ENCODE peak calls at places on chromosome 20, in six cellular contexts. One of them, this sample, is unnamed.

GRCh38 chr20:33981964-33982363 is 11.7 kb upstream of the RALY start:
- DNase-seq in IMR-90: no peak
- DNase-seq in H9: no peak
- DNase-seq in neuronal stem cell: no peak
- DNase-seq in mesenchymal stem cell: no peak
- DNase-seq in H1: no peak
- DNase-seq in this sample: no peak

GRCh38 chr20:15708984-15709598 is 864.2 kb downstream of the KIF16B start:
- DNase-seq in IMR-90: no peak
- DNase-seq in H9: peak; percentile 82
- DNase-seq in neuronal stem cell: no peak
- DNase-seq in mesenchymal stem cell: peak; percentile 24
- DNase-seq in H1: peak; percentile 97
- DNase-seq in this sample: peak; percentile 80

GRCh38 chr20:35267092-35267491 is 10.8 kb downstream of the MMP24OS start:
- DNase-seq in IMR-90: no peak
- DNase-seq in H9: no peak
- DNase-seq in neuronal stem cell: no peak
- DNase-seq in mesenchymal stem cell: no peak
- DNase-seq in H1: no peak
- DNase-seq in this sample: no peak

GRCh38 chr20:44361021-44361420 is 5.5 kb downstream of the HNF4A start:
- DNase-seq in IMR-90: no peak
- DNase-seq in H9: no peak
- DNase-seq in neuronal stem cell: no peak
- DNase-seq in mesenchymal stem cell: no peak
- DNase-seq in H1: no peak
- DNase-seq in this sample: no peak

GRCh38 chr20:47686545-47686944 is 98.7 kb downstream of the SULF2 start:
- DNase-seq in IMR-90: peak; percentile 80
- DNase-seq in H9: no peak
- DNase-seq in neuronal stem cell: no peak
- DNase-seq in mesenchymal stem cell: peak; percentile 55
- DNase-seq in H1: no peak
- DNase-seq in this sample: peak; percentile 62

GRCh38 chr20:55205684-55206083 is 730.3 kb downstream of the DOK5 start:
- DNase-seq in IMR-90: no peak
- DNase-seq in H9: no peak
- DNase-seq in neuronal stem cell: no peak
- DNase-seq in mesenchymal stem cell: no peak
- DNase-seq in H1: no peak
- DNase-seq in this sample: no peak

GRCh38 chr20:47348539-47349142 is 7.9 kb downstream of the ZMYND8 start:
- DNase-seq in IMR-90: no peak
- DNase-seq in H9: no peak
- DNase-seq in neuronal stem cell: no peak
- DNase-seq in mesenchymal stem cell: peak; percentile 65
- DNase-seq in H1: no peak
- DNase-seq in this sample: no peak

GRCh38 chr20:5807431-5807830 is 57.2 kb downstream of the SHLD1 start:
- DNase-seq in IMR-90: no peak
- DNase-seq in H9: no peak
- DNase-seq in neuronal stem cell: no peak
- DNase-seq in mesenchymal stem cell: no peak
- DNase-seq in H1: no peak
- DNase-seq in this sample: no peak

GRCh38 chr20:33653900-33654596 is 8.1 kb upstream of the C20orf144 start:
- DNase-seq in IMR-90: no peak
- DNase-seq in H9: peak; percentile 77
- DNase-seq in neuronal stem cell: no peak
- DNase-seq in mesenchymal stem cell: no peak
- DNase-seq in H1: no peak
- DNase-seq in this sample: peak; percentile 78

GRCh38 chr20:32201296-32201976 is 6.1 kb downstream of the PLAGL2 start:
- DNase-seq in IMR-90: peak; percentile 43
- DNase-seq in H9: no peak
- DNase-seq in neuronal stem cell: no peak
- DNase-seq in mesenchymal stem cell: no peak
- DNase-seq in H1: no peak
- DNase-seq in this sample: no peak

GRCh38 chr20:15487030-15487429 is 1086.2 kb downstream of the KIF16B start:
- DNase-seq in IMR-90: no peak
- DNase-seq in H9: no peak
- DNase-seq in neuronal stem cell: no peak
- DNase-seq in mesenchymal stem cell: no peak
- DNase-seq in H1: no peak
- DNase-seq in this sample: peak; percentile 90

GRCh38 chr20:48384147-48384818 is 443.5 kb downstream of the PREX1 start:
- DNase-seq in IMR-90: no peak
- DNase-seq in H9: peak; percentile 87
- DNase-seq in neuronal stem cell: no peak
- DNase-seq in mesenchymal stem cell: no peak
- DNase-seq in H1: peak; percentile 92
- DNase-seq in this sample: no peak

GRCh38 chr20:39968495-39968894 is 720.5 kb downstream of the MAFB start:
- DNase-seq in IMR-90: no peak
- DNase-seq in H9: no peak
- DNase-seq in neuronal stem cell: no peak
- DNase-seq in mesenchymal stem cell: no peak
- DNase-seq in H1: no peak
- DNase-seq in this sample: no peak

GRCh38 chr20:44431502-44432234 is 44.0 kb upstream of the TTPAL start:
- DNase-seq in IMR-90: no peak
- DNase-seq in H9: no peak
- DNase-seq in neuronal stem cell: no peak
- DNase-seq in mesenchymal stem cell: no peak
- DNase-seq in H1: no peak
- DNase-seq in this sample: no peak

GRCh38 chr20:50646483-50646996 is 44.8 kb downstream of the RIPOR3 start:
- DNase-seq in IMR-90: peak; percentile 86
- DNase-seq in H9: no peak
- DNase-seq in neuronal stem cell: no peak
- DNase-seq in mesenchymal stem cell: peak; percentile 89
- DNase-seq in H1: no peak
- DNase-seq in this sample: no peak

GRCh38 chr20:23375827-23376226 is 13.8 kb downstream of the GZF1 start:
- DNase-seq in IMR-90: no peak
- DNase-seq in H9: no peak
- DNase-seq in neuronal stem cell: no peak
- DNase-seq in mesenchymal stem cell: no peak
- DNase-seq in H1: no peak
- DNase-seq in this sample: no peak

GRCh38 chr20:34988176-34988540 is 32.5 kb downstream of the MYH7B start:
- DNase-seq in IMR-90: peak; percentile 10
- DNase-seq in H9: no peak
- DNase-seq in neuronal stem cell: no peak
- DNase-seq in mesenchymal stem cell: no peak
- DNase-seq in H1: no peak
- DNase-seq in this sample: no peak

GRCh38 chr20:25991051-25991755 is 294.6 kb upstream of the ZNF337 start:
- DNase-seq in IMR-90: no peak
- DNase-seq in H9: no peak
- DNase-seq in neuronal stem cell: no peak
- DNase-seq in mesenchymal stem cell: no peak
- DNase-seq in H1: no peak
- DNase-seq in this sample: no peak

GRCh38 chr20:7410150-7410549 is 530.1 kb downstream of the HAO1 start:
- DNase-seq in IMR-90: no peak
- DNase-seq in H9: no peak
- DNase-seq in neuronal stem cell: no peak
- DNase-seq in mesenchymal stem cell: no peak
- DNase-seq in H1: no peak
- DNase-seq in this sample: no peak

GRCh38 chr20:17427646-17428045 is 103.5 kb downstream of the BFSP1 start:
- DNase-seq in IMR-90: no peak
- DNase-seq in H9: no peak
- DNase-seq in neuronal stem cell: no peak
- DNase-seq in mesenchymal stem cell: no peak
- DNase-seq in H1: no peak
- DNase-seq in this sample: no peak

GRCh38 chr20:38326309-38326708 is 20.0 kb upstream of the LBP start:
- DNase-seq in IMR-90: no peak
- DNase-seq in H9: no peak
- DNase-seq in neuronal stem cell: no peak
- DNase-seq in mesenchymal stem cell: no peak
- DNase-seq in H1: no peak
- DNase-seq in this sample: no peak

GRCh38 chr20:40689943-40690835 is 1.2 kb upstream of the MAFB start:
- DNase-seq in IMR-90: peak; percentile 79
- DNase-seq in H9: peak; percentile 91
- DNase-seq in neuronal stem cell: peak; percentile 90
- DNase-seq in mesenchymal stem cell: peak; percentile 91
- DNase-seq in H1: peak; percentile 97
- DNase-seq in this sample: peak; percentile 83

GRCh38 chr20:16761305-16761829 is 13.2 kb downstream of the OTOR start:
- DNase-seq in IMR-90: peak; percentile 75
- DNase-seq in H9: peak; percentile 70
- DNase-seq in neuronal stem cell: peak; percentile 59
- DNase-seq in mesenchymal stem cell: peak; percentile 73
- DNase-seq in H1: peak; percentile 59
- DNase-seq in this sample: peak; percentile 85

GRCh38 chr20:36462440-36463211 is 78.7 kb upstream of the MYL9 start:
- DNase-seq in IMR-90: peak; percentile 60
- DNase-seq in H9: no peak
- DNase-seq in neuronal stem cell: no peak
- DNase-seq in mesenchymal stem cell: peak; percentile 52
- DNase-seq in H1: peak; percentile 60
- DNase-seq in this sample: no peak

GRCh38 chr20:36465109-36466080 is 75.9 kb upstream of the MYL9 start:
- DNase-seq in IMR-90: peak; percentile 88
- DNase-seq in H9: peak; percentile 64
- DNase-seq in neuronal stem cell: no peak
- DNase-seq in mesenchymal stem cell: peak; percentile 87
- DNase-seq in H1: no peak
- DNase-seq in this sample: peak; percentile 90

GRCh38 chr20:36463212-36464061 is 77.9 kb upstream of the MYL9 start:
- DNase-seq in IMR-90: no peak
- DNase-seq in H9: no peak
- DNase-seq in neuronal stem cell: no peak
- DNase-seq in mesenchymal stem cell: peak; percentile 37
- DNase-seq in H1: no peak
- DNase-seq in this sample: no peak

GRCh38 chr20:36460648-36461599 is 80.4 kb upstream of the MYL9 start:
- DNase-seq in IMR-90: peak; percentile 84
- DNase-seq in H9: peak; percentile 94
- DNase-seq in neuronal stem cell: peak; percentile 93
- DNase-seq in mesenchymal stem cell: peak; percentile 91
- DNase-seq in H1: peak; percentile 88
- DNase-seq in this sample: peak; percentile 96

GRCh38 chr20:36461600-36462439 is 79.5 kb upstream of the MYL9 start:
- DNase-seq in IMR-90: peak; percentile 42
- DNase-seq in H9: peak; percentile 58
- DNase-seq in neuronal stem cell: peak; percentile 45
- DNase-seq in mesenchymal stem cell: peak; percentile 51
- DNase-seq in H1: peak; percentile 62
- DNase-seq in this sample: peak; percentile 72
- H4K8ac ChIP-seq in IMR-90: peak overlapping the region; percentile 98
- H4K8ac ChIP-seq in H9: no peak overlapping the region
- H4K8ac ChIP-seq in neuronal stem cell: no peak overlapping the region
- H4K8ac ChIP-seq in mesenchymal stem cell: peak overlapping the region; percentile 89
- H4K8ac ChIP-seq in H1: peak overlapping the region; percentile 73
- H4K8ac ChIP-seq in this sample: peak overlapping the region; percentile 83

GRCh38 chr20:4573564-4574355 is 147.9 kb upstream of the PRND start:
- DNase-seq in IMR-90: peak; percentile 96
- DNase-seq in H9: no peak
- DNase-seq in neuronal stem cell: no peak
- DNase-seq in mesenchymal stem cell: peak; percentile 72
- DNase-seq in H1: no peak
- DNase-seq in this sample: no peak
- H2AFZ ChIP-seq in IMR-90: peak overlapping the region; percentile 80
- H2AFZ ChIP-seq in H9: peak overlapping the region; percentile 24
- H2AFZ ChIP-seq in neuronal stem cell: no peak overlapping the region
- H2AFZ ChIP-seq in mesenchymal stem cell: no peak overlapping the region
- H2AFZ ChIP-seq in H1: peak overlapping the region; percentile 99
- H2AFZ ChIP-seq in this sample: no peak overlapping the region

DNA sequence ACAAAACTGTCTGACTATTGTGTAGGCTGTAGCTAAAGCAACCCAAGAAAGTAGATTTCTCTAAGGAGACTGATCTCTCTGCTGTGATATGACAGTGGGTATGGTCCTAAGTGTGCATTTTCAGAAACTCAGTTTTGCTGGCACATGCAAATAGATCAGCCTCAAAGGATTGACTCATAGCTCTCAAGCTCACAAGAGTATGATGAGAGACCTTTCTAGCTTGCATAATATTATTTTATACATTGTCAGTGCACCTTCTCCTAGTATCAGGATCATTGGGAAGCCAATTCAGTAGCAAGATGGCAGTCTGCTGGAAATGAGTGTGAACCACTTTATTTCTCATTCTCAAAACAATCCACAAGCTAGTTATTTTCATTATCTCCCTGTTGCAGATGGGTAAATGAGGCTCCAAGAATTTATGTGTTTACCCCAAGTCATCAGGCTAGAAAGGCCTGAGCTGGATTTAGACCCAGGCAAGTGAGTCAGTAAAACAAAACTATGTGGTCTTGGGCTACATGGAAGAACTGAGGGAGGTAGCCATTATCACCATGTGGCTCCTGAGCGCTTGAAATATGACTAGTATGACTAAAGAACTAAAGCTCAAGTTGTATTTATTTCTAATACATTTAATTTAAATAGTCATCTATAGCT is 27.9 kb upstream of the PLCB4 start:
- DNase-seq in IMR-90: peak; percentile 86
- DNase-seq in H9: no peak
- DNase-seq in neuronal stem cell: no peak
- DNase-seq in mesenchymal stem cell: peak; percentile 58
- DNase-seq in H1: no peak
- DNase-seq in this sample: no peak
- H3K4me2 ChIP-seq in IMR-90: peak overlapping the region; percentile 43
- H3K4me2 ChIP-seq in H9: no peak overlapping the region
- H3K4me2 ChIP-seq in neuronal stem cell: no peak overlapping the region
- H3K4me2 ChIP-seq in mesenchymal stem cell: no peak overlapping the region
- H3K4me2 ChIP-seq in H1: no peak overlapping the region
- H3K4me2 ChIP-seq in this sample: no peak overlapping the region

DNA sequence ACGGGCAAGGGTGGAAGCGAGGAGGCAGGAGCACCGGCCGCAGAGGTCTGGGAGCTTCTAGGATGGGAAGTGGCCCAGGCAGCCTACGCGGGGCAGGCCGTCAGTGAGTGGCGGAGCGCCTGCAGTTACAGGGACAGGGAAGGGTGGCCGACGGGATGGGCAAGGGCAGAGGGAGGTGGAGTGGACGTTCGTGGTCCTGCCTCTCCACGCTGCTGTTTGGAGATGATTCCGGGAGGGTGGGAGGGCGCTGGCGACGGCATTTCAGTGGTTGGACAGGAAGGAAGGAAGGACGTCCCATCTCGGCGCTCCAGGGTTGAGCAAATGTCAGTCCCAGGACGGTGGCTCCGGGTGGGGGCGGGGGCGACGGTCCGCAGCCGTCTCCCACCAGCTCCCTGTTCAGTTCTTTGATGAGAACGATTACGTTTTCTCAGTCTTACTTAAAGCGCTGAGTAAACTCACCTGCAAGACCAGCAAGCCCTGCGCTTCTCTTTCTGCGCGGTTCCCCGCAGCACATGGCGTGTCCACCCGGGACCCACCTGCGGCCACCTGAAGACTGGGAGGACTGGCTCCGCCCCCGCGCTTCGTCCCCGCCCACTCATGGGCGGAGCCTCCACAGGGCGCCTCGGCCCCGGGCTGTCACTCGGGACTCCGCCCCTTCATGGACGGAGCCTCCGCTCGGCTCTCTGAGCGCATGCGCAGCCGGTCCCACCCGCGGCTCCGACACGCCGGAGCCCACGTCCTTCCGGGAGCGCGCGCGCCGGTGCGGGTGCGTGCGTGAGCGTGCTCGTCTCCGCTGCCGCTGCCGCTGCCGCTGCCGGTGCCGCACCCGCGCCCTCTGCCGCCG is at the start of gene DNAJC5:
- DNase-seq in IMR-90: peak; percentile 87
- DNase-seq in H9: peak; percentile 93
- DNase-seq in neuronal stem cell: peak; percentile 90
- DNase-seq in mesenchymal stem cell: peak; percentile 87
- DNase-seq in H1: peak; percentile 99
- DNase-seq in this sample: peak; percentile 97
- H4K8ac ChIP-seq in IMR-90: peak within 1 kb of the TSS; percentile 27
- H4K8ac ChIP-seq in H9: no peak within 1 kb of the TSS
- H4K8ac ChIP-seq in neuronal stem cell: no peak within 1 kb of the TSS
- H4K8ac ChIP-seq in mesenchymal stem cell: no peak within 1 kb of the TSS
- H4K8ac ChIP-seq in H1: peak within 1 kb of the TSS; percentile 40
- H4K8ac ChIP-seq in this sample: no peak within 1 kb of the TSS

This sample was measured in trophoblast cell.